ENCODE peak calls at places on chromosomes 1 and 21, in four cellular contexts. One of them, this sample, is unnamed.

GRCh38 chr1:43933386-43934278 is at the start of gene ARTN:
- DNase-seq in HTR-8/SVneo: no peak
- DNase-seq in uterus: peak
- DNase-seq in fibroblast of villous mesenchyme: no peak
- DNase-seq in this sample: no peak

GRCh38 chr1:20325844-20326323 is 35.2 kb downstream of the VWA5B1 start:
- DNase-seq in fibroblast of villous mesenchyme: no peak
- DNase-seq in uterus: no peak
- DNase-seq in HTR-8/SVneo: no peak
- DNase-seq in this sample: no peak

GRCh38 chr1:16966282-16966681 is 14.1 kb downstream of the MFAP2 start:
- DNase-seq in HTR-8/SVneo: no peak
- DNase-seq in fibroblast of villous mesenchyme: no peak
- DNase-seq in uterus: no peak
- DNase-seq in this sample: no peak

GRCh38 chr1:11654571-11655262 is at the start of gene FBXO44:
- DNase-seq in fibroblast of villous mesenchyme: peak
- DNase-seq in uterus: peak
- DNase-seq in HTR-8/SVneo: peak
- DNase-seq in this sample: no peak

GRCh38 chr21:38664821-38665220 is 140.9 kb upstream of the ETS2 start:
- DNase-seq in uterus: no peak
- DNase-seq in HTR-8/SVneo: no peak
- DNase-seq in fibroblast of villous mesenchyme: peak
- DNase-seq in this sample: no peak

GRCh38 chr21:41321211-41321907 is 4.8 kb downstream of the FAM3B start:
- DNase-seq in uterus: no peak
- DNase-seq in HTR-8/SVneo: no peak
- DNase-seq in fibroblast of villous mesenchyme: no peak
- DNase-seq in this sample: no peak

GRCh38 chr1:3482590-3482899 is 28.1 kb downstream of the ARHGEF16 start:
- DNase-seq in fibroblast of villous mesenchyme: no peak
- DNase-seq in uterus: no peak
- DNase-seq in HTR-8/SVneo: no peak
- DNase-seq in this sample: no peak

GRCh38 chr1:24361811-24362210 is 42.7 kb downstream of the GRHL3 start:
- DNase-seq in fibroblast of villous mesenchyme: no peak
- DNase-seq in HTR-8/SVneo: no peak
- DNase-seq in uterus: no peak
- DNase-seq in this sample: no peak

GRCh38 chr1:157429841-157430240 is 122.5 kb downstream of the FCRL5 start:
- DNase-seq in fibroblast of villous mesenchyme: peak
- DNase-seq in uterus: no peak
- DNase-seq in HTR-8/SVneo: no peak
- DNase-seq in this sample: no peak

GRCh38 chr1:205631010-205631726 is 643 bp downstream of the ELK4 start:
- DNase-seq in fibroblast of villous mesenchyme: peak
- DNase-seq in uterus: peak
- DNase-seq in HTR-8/SVneo: peak
- DNase-seq in this sample: peak

GRCh38 chr1:207849016-207849415 is 61.9 kb downstream of the CD34 start:
- DNase-seq in fibroblast of villous mesenchyme: no peak
- DNase-seq in HTR-8/SVneo: no peak
- DNase-seq in uterus: no peak
- DNase-seq in this sample: no peak

GRCh38 chr1:185325413-185325812 is 8.4 kb upstream of the IVNS1ABP start:
- DNase-seq in uterus: no peak
- DNase-seq in HTR-8/SVneo: no peak
- DNase-seq in fibroblast of villous mesenchyme: peak
- DNase-seq in this sample: no peak

GRCh38 chr1:205976708-205977107 is 26.5 kb downstream of the RAB7B start:
- DNase-seq in HTR-8/SVneo: peak
- DNase-seq in fibroblast of villous mesenchyme: peak
- DNase-seq in uterus: no peak
- DNase-seq in this sample: no peak

GRCh38 chr21:29449306-29449940 is 150.7 kb downstream of the BACH1 start:
- DNase-seq in fibroblast of villous mesenchyme: no peak
- DNase-seq in HTR-8/SVneo: no peak
- DNase-seq in uterus: no peak
- DNase-seq in this sample: no peak